ENCODE peak calls at places on chromosomes 3 and 15, in four cellular contexts. D, I, H and A are unnamed samples.

GRCh38 chr3:39267631-39268553 is 11.9 kb downstream of the CX3CR1 start:
- DNase-seq in H (no peak), D (no peak), I (no peak), A (no peak)

GRCh38 chr3:28053759-28054158 is 187.7 kb upstream of the CMC1 start:
- DNase-seq in H (no peak), I (no peak), D (no peak), A (no peak)

GRCh38 chr3:30354972-30355371 is 251.4 kb upstream of the TGFBR2 start:
- DNase-seq in H (peak), I (no peak), D (no peak), A (no peak)

GRCh38 chr3:71035314-71035713 is 548.2 kb downstream of the FOXP1 start:
- DNase-seq in D (no peak), I (no peak), H (no peak), A (no peak)

GRCh38 chr3:13882876-13883275 is 3.0 kb upstream of the WNT7A start:
- DNase-seq in H (no peak), D (no peak), I (no peak), A (no peak)

GRCh38 chr3:123422457-123422856 is 26.4 kb downstream of the ADCY5 start:
- DNase-seq in I (no peak), D (no peak), H (no peak), A (peak)

GRCh38 chr3:194810076-194810475 is 124.4 kb downstream of the FAM43A start:
- DNase-seq in D (no peak), I (no peak), H (no peak), A (no peak)

GRCh38 chr15:32872606-32873291 is 154.9 kb downstream of the GREM1 start:
- DNase-seq in D (no peak), H (no peak), I (no peak), A (no peak)

GRCh38 chr3:10233988-10234387 is 14.3 kb upstream of the TATDN2 start:
- DNase-seq in I (no peak), D (no peak), H (no peak), A (no peak)

GRCh38 chr3:149340310-149340933 is 7.0 kb upstream of the TM4SF18 start:
- DNase-seq in D (no peak), H (peak), I (no peak), A (no peak)

GRCh38 chr3:116181159-116181558 is 264.1 kb downstream of the LSAMP start:
- DNase-seq in I (no peak), D (no peak), H (no peak), A (no peak)

GRCh38 chr3:49134471-49135265 is 1.8 kb upstream of the LAMB2 start:
- DNase-seq in D (no peak), H (peak), I (peak), A (no peak)

GRCh38 chr3:51350751-51351150 is 34.3 kb upstream of the MANF start:
- DNase-seq in D (no peak), I (no peak), H (no peak), A (no peak)

GRCh38 chr15:45291822-45292582 is 40.0 kb downstream of the SLC28A2 start:
- DNase-seq in D (no peak), H (no peak), I (no peak), A (no peak)

GRCh38 chr15:60551147-60551780 is 72.3 kb upstream of the ICE2 start:
- DNase-seq in I (no peak), D (peak), H (no peak), A (no peak)

GRCh38 chr3:122577409-122578028 is at the start of gene PARP15:
- DNase-seq in I (peak), D (no peak), H (no peak), A (peak)

DNA sequence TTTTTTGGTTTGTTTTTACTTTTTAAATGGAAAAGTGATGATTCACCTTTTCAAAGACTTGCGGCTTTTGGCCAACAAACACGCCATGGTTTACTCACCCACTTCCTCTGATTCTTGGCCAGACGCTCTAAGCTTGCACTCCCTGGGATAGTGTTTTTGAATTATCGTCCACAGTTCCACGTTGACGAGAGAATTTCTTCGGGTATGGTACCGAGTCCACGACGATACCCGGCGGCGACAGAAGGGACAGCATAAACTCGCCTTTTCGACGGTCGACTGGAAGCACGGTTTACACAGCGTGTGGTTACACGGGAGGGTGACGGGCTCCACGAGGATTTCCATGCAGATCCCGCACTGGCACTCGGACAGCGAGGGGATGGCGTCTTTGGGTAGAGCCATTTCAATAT is 790 bp downstream of the RNF168 start:
- DNase-seq in D (no peak), I (peak), H (peak), A (no peak)
- TF ChIP-seq ETV6 in D (no peak), I (no peak), H (no peak), A (no peak)

GRCh38 chr3:179991104-179991503 is 45.6 kb downstream of the PEX5L start:
- DNase-seq in D (no peak), I (no peak), H (no peak), A (no peak)

GRCh38 chr3:179995406-179995805 is 41.3 kb downstream of the PEX5L start:
- DNase-seq in D (no peak), I (no peak), H (no peak), A (no peak)

GRCh38 chr3:179991877-179992276 is 44.9 kb downstream of the PEX5L start:
- DNase-seq in D (no peak), I (no peak), H (no peak), A (no peak)
- TF ChIP-seq ESRRA in D (no peak), I (no peak), H (no peak), A (no peak)

DNA sequence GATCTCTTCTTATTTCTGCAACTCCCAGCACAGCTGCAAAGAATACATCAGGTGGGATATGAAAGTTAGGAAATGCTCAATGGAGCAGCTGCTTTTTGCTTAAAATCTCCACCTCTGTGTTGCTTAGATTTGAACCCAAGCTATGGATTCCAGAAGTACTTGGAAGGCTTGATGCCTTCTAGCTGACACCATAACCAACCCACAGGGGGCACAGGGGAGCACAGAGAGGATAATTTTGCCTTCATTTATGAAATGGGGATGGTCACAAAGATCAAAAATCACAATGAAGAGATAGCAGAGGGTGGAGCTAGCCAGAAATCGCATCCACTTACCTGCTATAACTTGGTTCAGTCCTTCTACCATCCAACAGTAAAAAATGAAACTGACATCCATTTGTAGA is 75.7 kb downstream of the DUT start:
- DNase-seq in H (no peak), D (no peak), I (peak), A (peak)
- TF ChIP-seq ETV6 in H (no peak), D (no peak), I (no peak), A (no peak)

GRCh38 chr3:187685948-187686347 is 15.8 kb upstream of the SST start:
- DNase-seq in I (no peak), H (no peak), D (no peak), A (peak)

GRCh38 chr3:187679638-187680396 is 9.6 kb upstream of the SST start:
- DNase-seq in H (peak), D (no peak), I (peak), A (peak)

GRCh38 chr3:187684444-187684843 is 14.2 kb upstream of the SST start:
- DNase-seq in H (no peak), D (no peak), I (no peak), A (no peak)

GRCh38 chr3:187686874-187687273 is 15.5 kb downstream of the RTP2 start:
- DNase-seq in D (no peak), I (no peak), H (no peak), A (no peak)

DNA sequence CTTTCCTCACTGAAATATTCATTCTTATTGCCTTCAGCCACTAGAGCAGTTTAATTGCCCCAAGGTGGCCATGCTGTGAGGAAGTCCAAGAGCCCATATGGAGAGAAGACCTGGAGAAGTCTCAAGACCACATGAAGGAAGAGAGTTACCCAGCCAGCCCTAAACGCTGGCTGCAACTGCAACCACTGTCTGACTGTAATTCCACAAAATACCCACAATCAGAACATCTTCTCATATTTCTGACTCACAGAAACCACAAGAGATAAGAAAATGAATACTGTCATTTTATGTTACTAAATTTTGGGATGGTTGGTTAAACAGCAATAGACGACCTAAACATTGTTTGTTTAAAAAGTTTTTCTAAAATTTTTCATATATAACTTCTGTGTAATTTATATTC is 14.7 kb upstream of the SST start:
- DNase-seq in I (no peak), H (no peak), D (no peak), A (no peak)
- TF ChIP-seq ESRRA in I (no peak), H (no peak), D (no peak), A (no peak)